ENCODE peak calls at places on chromosome 20, in five cellular contexts. F is prostate gland, U is neuronal stem cell, I is NCI-H226, N is mucosa of gallbladder. K is an unnamed sample.

GRCh38 chr20:15113374-15113773 is 776.0 kb upstream of the FLRT3 start:
- DNase-seq in U (no peak), N (no peak), I (no peak), F (no peak), K (no peak)

GRCh38 chr20:50405235-50405914 is 104.8 kb upstream of the PTPN1 start:
- DNase-seq in F (no peak), I (no peak), U (no peak), N (no peak), K (no peak)

GRCh38 chr20:3239026-3239866 is at the start of gene SLC4A11:
- DNase-seq in F (peak), N (peak), I (peak), U (peak), K (no peak)

GRCh38 chr20:32142991-32143390 is 33.5 kb downstream of the TM9SF4 start:
- DNase-seq in U (no peak), I (no peak), N (no peak), F (no peak), K (no peak)

GRCh38 chr20:64065973-64066341 is 3.0 kb downstream of the TCEA2 start:
- DNase-seq in N (no peak), I (peak), U (no peak), F (no peak), K (peak)

GRCh38 chr20:58361549-58361948 is 27.5 kb upstream of the VAPB start:
- DNase-seq in U (no peak), I (peak), N (no peak), F (no peak), K (peak)

GRCh38 chr20:4135385-4136077 is 120.2 kb upstream of the RNF24 start:
- DNase-seq in U (no peak), N (peak), F (no peak), I (peak), K (no peak)

GRCh38 chr20:44253528-44253927 is 6.4 kb downstream of the GDAP1L1 start:
- DNase-seq in N (no peak), F (no peak), I (no peak), U (no peak), K (no peak)

GRCh38 chr20:49629606-49630005 is 61.7 kb upstream of the PTGIS start:
- DNase-seq in F (no peak), N (no peak), U (no peak), I (no peak), K (no peak)

GRCh38 chr20:58202039-58202438 is 26.4 kb downstream of the ANKRD60 start:
- DNase-seq in I (no peak), F (no peak), N (no peak), U (no peak), K (no peak)

GRCh38 chr20:5282561-5282960 is 34.2 kb downstream of the PROKR2 start:
- DNase-seq in U (no peak), I (no peak), N (no peak), F (no peak), K (no peak)

GRCh38 chr20:1894471-1894950 is 696 bp upstream of the SIRPA start:
- DNase-seq in U (peak), N (peak), I (no peak), F (peak), K (no peak)

GRCh38 chr20:24632581-24632980 is 163.2 kb downstream of the SYNDIG1 start:
- DNase-seq in F (no peak), I (no peak), U (no peak), N (no peak), K (no peak)

GRCh38 chr20:50580016-50580747 is 70.0 kb downstream of the PTPN1 start:
- DNase-seq in F (peak), I (no peak), N (peak), U (peak), K (no peak)

GRCh38 chr20:63082308-63082938 is 75.7 kb upstream of the BHLHE23 start:
- DNase-seq in N (peak), U (peak), I (peak), F (no peak), K (no peak)

GRCh38 chr20:38497246-38497645 is 24.6 kb downstream of the RALGAPB start:
- DNase-seq in I (no peak), N (no peak), U (no peak), F (no peak), K (no peak)

GRCh38 chr20:44583179-44583578 is 800 bp downstream of the PKIG start:
- DNase-seq in I (no peak), F (no peak), U (no peak), N (no peak), K (no peak)

GRCh38 chr20:57108742-57109141 is 157.7 kb downstream of the BMP7 start:
- DNase-seq in F (no peak), I (no peak), N (no peak), U (no peak), K (no peak)

GRCh38 chr20:52083627-52084232 is 107.8 kb downstream of the ZFP64 start:
- DNase-seq in N (peak), U (peak), F (peak), I (peak), K (peak)

GRCh38 chr20:3659492-3660261 is 3.5 kb downstream of the GFRA4 start:
- DNase-seq in F (no peak), U (no peak), I (no peak), N (no peak), K (no peak)

GRCh38 chr20:16701296-16701695 is 28.5 kb upstream of the SNRPB2 start:
- DNase-seq in N (no peak), I (no peak), F (no peak), U (no peak), K (no peak)

GRCh38 chr20:51354769-51355319 is 187.7 kb downstream of the NFATC2 start:
- DNase-seq in F (no peak), U (no peak), N (no peak), I (no peak), K (no peak)

GRCh38 chr20:49281059-49281912 is 3.4 kb upstream of the ZNFX1 start:
- DNase-seq in F (no peak), N (peak), U (no peak), I (peak), K (no peak)